ENCODE peak calls at places on chromosomes 11 and 22, in five cellular contexts. A is pulmonary artery endothelial cell; J is effector memory CD4-positive, alpha-beta T cell; T is A172; Q is B cell. C is an unnamed sample.

GRCh38 chr11:134942633-134943032 is 530.6 kb upstream of the B3GAT1 start:
- DNase-seq in Q (no peak), T (no peak), A (no peak), J (no peak), C (no peak)

GRCh38 chr11:16511109-16511806 is 154.9 kb upstream of the SOX6 start:
- DNase-seq in A (no peak), Q (no peak), J (no peak), T (no peak), C (no peak)

GRCh38 chr22:29689872-29690213 is 30.0 kb upstream of the CABP7 start:
- DNase-seq in Q (no peak), T (peak), J (no peak), A (no peak), C (no peak)

GRCh38 chr11:36953986-36954385 is 355.9 kb upstream of the RAG2 start:
- DNase-seq in A (no peak), T (peak), J (no peak), Q (no peak), C (no peak)

GRCh38 chr22:30221121-30221992 is 25.2 kb downstream of the LIF start:
- DNase-seq in T (no peak), J (peak), A (no peak), Q (no peak), C (no peak)

GRCh38 chr11:96309001-96309642 is 33.9 kb downstream of the MAML2 start:
- DNase-seq in A (peak), T (no peak), J (no peak), Q (no peak), C (no peak)

GRCh38 chr11:99419991-99420390 is 399.2 kb downstream of the CNTN5 start:
- DNase-seq in T (no peak), J (no peak), A (no peak), Q (no peak), C (no peak)

GRCh38 chr11:3139481-3140290 is 25.4 kb downstream of the OSBPL5 start:
- DNase-seq in Q (no peak), J (no peak), A (no peak), T (no peak), C (no peak)

GRCh38 chr11:2667940-2668339 is 31.9 kb downstream of the KCNQ1OT1 start:
- DNase-seq in A (no peak), Q (no peak), J (no peak), T (no peak), C (no peak)

GRCh38 chr11:69584160-69584559 is 56.8 kb upstream of the CCND1 start:
- DNase-seq in T (no peak), A (no peak), Q (no peak), J (no peak), C (no peak)

GRCh38 chr11:93468286-93468685 is 74.9 kb downstream of the SMCO4 start:
- DNase-seq in A (no peak), J (no peak), Q (no peak), T (no peak), C (no peak)

GRCh38 chr11:10856689-10857603 is 907 bp downstream of the ZBED5 start:
- DNase-seq in J (no peak), Q (no peak), A (no peak), T (peak), C (no peak)

GRCh38 chr11:2982214-2982613 is 9.9 kb downstream of the NAP1L4 start:
- DNase-seq in A (no peak), J (no peak), Q (no peak), T (no peak), C (no peak)

GRCh38 chr22:39205344-39206021 is 39.3 kb downstream of the PDGFB start:
- DNase-seq in J (peak), Q (no peak), T (peak), A (no peak), C (no peak)

GRCh38 chr11:70766901-70767300 is 368.6 kb downstream of the CTTN start:
- DNase-seq in T (no peak), J (no peak), A (no peak), Q (no peak), C (no peak)

GRCh38 chr11:34263462-34264186 is 94.2 kb downstream of the ABTB2 start:
- DNase-seq in A (no peak), Q (no peak), T (peak), J (no peak), C (no peak)

GRCh38 chr11:2325719-2326118 is 23.9 kb downstream of the TSPAN32 start:
- DNase-seq in J (no peak), Q (no peak), A (no peak), T (peak), C (no peak)

GRCh38 chr22:29715240-29715639 is 4.6 kb upstream of the CABP7 start:
- DNase-seq in T (no peak), J (no peak), Q (no peak), A (no peak), C (no peak)

GRCh38 chr11:78226684-78227680 is 38.3 kb downstream of the USP35 start:
- DNase-seq in J (no peak), T (no peak), A (no peak), Q (no peak), C (no peak)

GRCh38 chr22:50705219-50705691 is 32.6 kb downstream of the SHANK3 start:
- DNase-seq in Q (no peak), A (peak), J (no peak), T (no peak), C (peak)

GRCh38 chr11:45178890-45179663 is 32.6 kb downstream of the PRDM11 start:
- DNase-seq in A (no peak), T (peak), J (no peak), Q (no peak), C (no peak)

GRCh38 chr11:26143553-26144308 is 188.2 kb upstream of the ANO3 start:
- DNase-seq in Q (no peak), T (no peak), A (no peak), J (no peak), C (no peak)